ENCODE peak calls at places on chromosomes 2 and 18, in six cellular contexts. Y is MCF 10A, C is cardiac fibroblast, T is B cell, L is dorsolateral prefrontal cortex, O is foreskin fibroblast. M is an unnamed sample.

GRCh38 chr2:118645891-118646290 is 201.6 kb downstream of the EN1 start:
- DNase-seq in L (no peak), C (no peak), O (no peak), Y (no peak), T (no peak), M (no peak)

GRCh38 chr18:41967680-41968079 is 12.6 kb downstream of the PIK3C3 start:
- DNase-seq in O (no peak), L (peak), Y (no peak), T (no peak), C (no peak), M (no peak)

GRCh38 chr2:73202156-73203054 is at the start of gene NOTO:
- DNase-seq in O (no peak), Y (no peak), C (no peak), L (no peak), T (no peak), M (no peak)

GRCh38 chr18:50203801-50204604 is 9.1 kb upstream of the MYO5B start:
- DNase-seq in O (peak), T (no peak), C (peak), Y (peak), L (peak), M (peak)

GRCh38 chr2:36573165-36573564 is 24.8 kb downstream of the FEZ2 start:
- DNase-seq in L (no peak), Y (no peak), O (no peak), C (no peak), T (no peak), M (no peak)

GRCh38 chr2:127768775-127769479 is 42.0 kb downstream of the WDR33 start:
- DNase-seq in Y (no peak), O (no peak), T (no peak), L (no peak), C (peak), M (no peak)

GRCh38 chr2:145764631-145765030 is 1244.7 kb upstream of the ZEB2 start:
- DNase-seq in C (peak), L (no peak), O (no peak), T (no peak), Y (no peak), M (no peak)

GRCh38 chr18:26710460-26711096 is 154.9 kb downstream of the AQP4 start:
- DNase-seq in T (no peak), O (no peak), Y (no peak), C (no peak), L (no peak), M (peak)

GRCh38 chr2:55137024-55137958 is 87.0 kb upstream of the RTN4 start:
- DNase-seq in Y (no peak), O (no peak), T (no peak), L (no peak), C (no peak), M (no peak)

GRCh38 chr2:141766225-141766624 is 364.6 kb downstream of the LRP1B start:
- DNase-seq in C (no peak), L (no peak), Y (no peak), T (no peak), O (no peak), M (no peak)

GRCh38 chr18:68948622-68949021 is 150.7 kb downstream of the CCDC102B start:
- DNase-seq in O (no peak), T (no peak), Y (no peak), L (no peak), C (no peak), M (no peak)

GRCh38 chr2:191705084-191705483 is 27.1 kb downstream of the NABP1 start:
- DNase-seq in O (no peak), C (no peak), Y (no peak), T (no peak), L (no peak), M (no peak)

GRCh38 chr2:100529176-100529575 is 33.6 kb upstream of the PDCL3 start:
- DNase-seq in L (no peak), Y (no peak), C (no peak), O (no peak), T (no peak), M (no peak)

GRCh38 chr2:151766421-151767153 is 32.3 kb upstream of the NEB start:
- DNase-seq in C (peak), O (no peak), Y (no peak), L (no peak), T (peak), M (peak)

GRCh38 chr2:40450066-40450841 is 1.6 kb downstream of the SLC8A1 start:
- DNase-seq in L (no peak), O (no peak), Y (no peak), T (no peak), C (peak), M (no peak)

GRCh38 chr2:223558970-223559369 is 43.2 kb downstream of the SCG2 start:
- DNase-seq in Y (no peak), O (no peak), T (no peak), L (no peak), C (no peak), M (no peak)

GRCh38 chr2:223562078-223562477 is 40.1 kb downstream of the SCG2 start:
- DNase-seq in T (no peak), O (no peak), C (no peak), L (no peak), Y (no peak), M (no peak)

GRCh38 chr2:223563462-223563861 is 38.7 kb downstream of the SCG2 start:
- DNase-seq in T (no peak), Y (peak), L (no peak), C (peak), O (peak), M (no peak)

GRCh38 chr2:223566398-223566797 is 35.8 kb downstream of the SCG2 start:
- DNase-seq in T (no peak), Y (no peak), C (no peak), L (no peak), O (no peak), M (no peak)

DNA sequence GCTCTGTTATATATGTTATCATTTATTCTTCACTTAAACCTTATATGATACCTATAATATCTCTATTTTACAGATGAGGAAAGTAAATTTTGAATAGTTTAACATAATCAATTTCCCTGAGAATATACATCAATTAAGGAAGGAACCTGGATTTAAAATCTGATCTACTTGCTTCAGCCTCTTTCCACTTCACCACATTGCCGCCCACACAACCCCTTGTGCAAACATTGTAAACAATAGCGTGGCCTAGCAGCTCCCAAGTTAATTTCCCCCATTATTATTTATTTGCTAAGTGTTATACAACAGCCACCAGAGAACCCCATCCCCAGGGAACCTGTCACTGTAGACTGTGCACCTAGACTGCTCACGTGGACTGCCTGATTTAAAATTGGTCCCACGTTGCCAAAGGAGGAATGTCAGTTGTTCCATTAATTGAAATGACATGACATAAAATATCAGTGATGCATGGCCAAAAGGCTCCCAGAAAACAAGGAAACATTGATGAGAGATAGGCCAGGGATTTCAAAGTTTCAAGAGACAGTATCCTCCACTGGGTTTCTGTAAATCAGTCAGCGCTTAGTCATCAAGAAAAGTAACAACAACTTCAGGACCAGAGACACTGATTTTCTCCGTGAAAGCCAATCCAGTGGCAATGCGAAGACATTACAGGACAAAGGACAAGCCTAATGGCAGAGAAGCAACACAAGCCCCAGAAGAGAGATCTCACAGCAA is 41.3 kb downstream of the SCG2 start:
- DNase-seq in T (no peak), C (peak), L (no peak), O (no peak), Y (peak), M (no peak)
- TF ChIP-seq CTCF in T (no peak), C (no peak), L (no peak), O (no peak), Y (no peak), M (no peak)

DNA sequence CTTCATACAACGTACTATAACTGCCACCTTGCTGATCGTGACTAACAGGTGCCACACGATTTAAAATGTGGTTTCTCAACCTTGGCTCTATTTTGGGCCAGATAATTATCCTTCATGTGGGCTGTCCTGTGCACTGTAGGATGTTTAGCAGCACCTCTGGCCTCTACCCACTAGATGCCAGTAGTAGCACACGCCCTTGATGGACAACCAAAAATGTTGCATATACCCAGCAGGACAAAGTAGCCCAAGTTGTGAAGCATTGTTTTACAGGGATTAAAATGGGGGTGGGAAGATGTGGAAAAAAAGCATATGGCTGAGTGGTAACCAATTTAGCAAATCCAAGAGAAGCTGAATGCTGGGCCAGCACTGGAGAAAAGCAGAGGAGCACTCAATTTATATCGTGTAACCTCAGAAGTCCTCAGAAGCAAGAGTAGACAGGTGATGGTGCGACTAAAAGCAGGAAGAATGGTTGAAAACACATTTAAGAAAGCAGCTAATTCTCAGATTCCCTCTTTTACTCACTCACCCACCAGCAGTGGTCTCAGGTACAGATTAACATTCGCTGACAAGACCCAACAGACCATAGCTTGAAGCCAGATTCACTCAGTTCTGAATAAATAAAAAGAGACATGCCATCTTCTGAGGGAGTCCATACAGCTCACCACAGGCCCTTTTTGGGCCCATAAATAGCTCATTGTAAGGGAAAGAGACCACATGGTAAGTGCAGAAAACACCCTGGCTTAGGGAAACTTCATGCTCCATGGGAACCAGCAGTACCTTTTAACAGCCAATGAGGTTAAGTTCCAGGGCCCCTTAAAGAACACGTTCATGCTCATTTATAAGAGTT is 50.6 kb downstream of the RAPH1 start:
- DNase-seq in T (no peak), O (peak), L (no peak), Y (peak), C (peak), M (peak)
- TF ChIP-seq CTCF in T (no peak), O (peak), L (peak), Y (peak), C (peak), M (peak)

GRCh38 chr2:236167297-236168109 is 683 bp downstream of the GBX2 start:
- DNase-seq in C (peak), T (no peak), L (no peak), O (peak), Y (no peak), M (peak)
- TF ChIP-seq CTCF in C (no peak), T (no peak), L (no peak), O (peak), Y (no peak), M (no peak)

GRCh38 chr18:10682368-10682714 is 156.5 kb downstream of the NAPG start:
- DNase-seq in C (no peak), O (no peak), Y (no peak), L (no peak), T (no peak), M (no peak)
- TF ChIP-seq CTCF in C (no peak), O (no peak), Y (no peak), L (no peak), T (no peak), M (no peak)

DNA sequence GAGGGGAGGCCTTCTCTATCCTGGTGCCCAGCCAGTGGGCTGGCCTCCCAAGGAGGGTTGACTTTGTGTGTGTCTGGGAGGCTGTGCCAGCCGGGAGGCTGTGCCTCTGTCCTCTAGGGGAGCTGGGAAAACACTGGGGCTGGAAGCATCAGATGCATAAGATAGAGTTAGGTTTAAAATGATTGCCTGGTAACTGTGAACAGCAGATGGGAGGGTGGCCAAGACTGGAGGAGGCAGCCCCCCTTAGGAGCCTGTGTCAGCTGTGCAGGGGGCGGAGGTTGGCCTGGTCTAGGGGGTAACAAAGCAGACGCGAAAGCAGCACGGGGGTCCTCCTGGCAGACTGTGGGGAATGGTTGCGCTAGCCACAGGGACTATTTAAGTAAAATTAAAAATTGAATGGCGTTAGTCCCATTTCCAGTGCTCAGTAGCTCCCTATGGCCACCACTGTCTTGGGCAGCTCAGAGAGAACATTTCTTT is 1.3 kb downstream of the ING5 start:
- DNase-seq in T (no peak), O (no peak), L (no peak), C (peak), Y (no peak), M (peak)
- TF ChIP-seq CTCF in T (no peak), O (no peak), L (no peak), C (no peak), Y (no peak), M (no peak)

GRCh38 chr2:233811087-233811486 is 33.0 kb downstream of the MROH2A start:
- DNase-seq in T (no peak), L (no peak), C (no peak), O (no peak), Y (no peak), M (no peak)

GRCh38 chr2:233803994-233804393 is 25.9 kb downstream of the MROH2A start:
- DNase-seq in T (no peak), C (no peak), Y (no peak), O (no peak), L (no peak), M (no peak)

GRCh38 chr2:233810385-233810784 is 32.3 kb downstream of the MROH2A start:
- DNase-seq in T (no peak), O (no peak), C (no peak), Y (no peak), L (no peak), M (no peak)

GRCh38 chr2:233807966-233808892 is 30.1 kb downstream of the MROH2A start:
- DNase-seq in L (no peak), Y (no peak), C (no peak), T (no peak), O (no peak), M (no peak)

GRCh38 chr2:233807215-233807865 is 29.2 kb downstream of the MROH2A start:
- DNase-seq in C (no peak), O (no peak), T (no peak), L (no peak), Y (peak), M (no peak)
- TF ChIP-seq CTCF in C (no peak), O (no peak), T (no peak), L (no peak), Y (no peak), M (no peak)

DNA sequence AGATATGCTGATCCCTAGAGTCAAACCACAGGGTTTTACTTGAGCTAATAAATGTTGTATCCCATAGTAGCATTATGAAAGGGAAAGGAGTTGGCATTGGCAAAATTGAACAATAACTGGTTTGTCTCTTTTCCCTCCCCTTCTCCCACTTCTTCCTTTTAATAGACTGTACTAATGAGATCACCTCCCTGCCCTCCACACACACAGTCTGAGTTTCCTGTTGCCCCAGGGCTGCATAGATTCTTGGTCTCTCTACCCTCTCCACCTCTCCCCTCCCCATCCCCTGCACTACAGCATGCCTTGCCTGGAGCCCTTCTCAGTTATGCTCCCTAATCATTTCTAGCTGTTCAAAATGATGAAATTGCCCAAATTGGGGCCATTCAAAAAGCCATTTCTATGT is 37.1 kb upstream of the NEMP2 start:
- DNase-seq in C (no peak), Y (peak), O (no peak), T (no peak), L (no peak), M (no peak)
- TF ChIP-seq CTCF in C (no peak), Y (no peak), O (no peak), T (no peak), L (no peak), M (no peak)

GRCh38 chr18:59994357-59994756 is 94.6 kb downstream of the PMAIP1 start:
- DNase-seq in T (no peak), Y (peak), O (no peak), L (no peak), C (peak), M (no peak)
- TF ChIP-seq CTCF in T (no peak), Y (no peak), O (peak), L (no peak), C (peak), M (no peak)

DNA sequence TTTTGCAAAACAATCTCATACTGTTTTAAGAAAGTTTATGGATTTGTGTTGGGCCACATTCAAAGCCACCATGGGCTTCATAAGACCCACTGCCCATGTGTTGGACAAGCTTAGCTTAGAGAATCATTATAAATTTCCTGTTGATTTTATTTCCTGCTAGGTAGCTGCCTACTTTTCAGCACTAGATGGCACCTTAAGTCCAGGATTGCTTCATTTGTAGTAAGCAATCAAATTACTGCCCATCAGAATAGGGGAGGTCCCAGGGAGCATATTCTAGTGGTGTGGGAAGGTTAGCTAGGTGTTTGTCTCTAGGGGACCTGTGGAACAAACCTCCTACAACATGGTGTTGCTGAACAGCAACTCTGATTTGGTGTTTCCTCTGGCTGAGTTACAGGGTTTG is 11.0 kb upstream of the DCDC2C start:
- DNase-seq in L (no peak), C (peak), Y (peak), T (no peak), O (no peak), M (peak)
- TF ChIP-seq CTCF in L (no peak), C (peak), Y (peak), T (no peak), O (peak), M (no peak)

DNA sequence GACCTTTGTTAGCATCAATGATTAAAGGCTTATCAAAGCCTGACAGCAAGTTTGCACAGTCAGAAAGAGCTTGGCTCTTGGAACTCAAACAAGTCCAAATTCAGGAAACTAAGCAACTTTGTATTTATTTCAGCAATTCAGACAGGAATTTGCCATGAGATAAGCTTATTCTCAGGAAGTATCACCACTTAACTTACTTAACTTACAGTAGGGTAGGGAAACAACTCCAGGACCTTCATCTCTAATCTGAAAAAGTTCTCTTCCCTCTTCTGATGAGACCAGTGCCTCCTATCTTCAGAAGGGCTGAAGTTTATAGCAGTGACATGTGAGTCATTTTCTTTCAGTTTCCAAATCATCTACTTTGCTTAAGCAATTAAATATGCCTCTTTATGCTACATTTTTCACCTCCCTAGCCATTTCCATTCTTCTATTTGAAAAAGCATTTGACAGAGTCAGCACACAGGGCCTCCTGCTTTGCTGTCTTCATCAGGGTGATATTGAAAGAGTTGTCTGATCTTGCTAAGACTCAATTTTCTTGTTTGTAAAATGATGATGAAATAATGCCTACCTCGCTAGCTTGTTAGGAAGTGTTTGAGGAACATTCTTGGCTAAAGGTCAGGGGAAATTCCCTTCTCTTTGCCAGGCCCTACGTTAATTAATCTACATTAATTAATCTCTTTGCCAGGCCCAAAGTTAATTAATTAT is 389.4 kb downstream of the RND3 start:
- DNase-seq in Y (peak), C (peak), T (no peak), L (no peak), O (no peak), M (no peak)
- TF ChIP-seq CTCF in Y (peak), C (peak), T (no peak), L (no peak), O (peak), M (no peak)

M was measured in GM20000.